ENCODE peak calls at places on chromosomes 13 and 19, in seven cellular contexts. X, L, T, E, Y, V and Z are unnamed samples.

GRCh38 chr19:38512277-38512676 is 78.8 kb downstream of the RYR1 start:
- DNase-seq in X (no peak), L (no peak), T (no peak), E (no peak), Y (no peak), V (no peak), Z (no peak)

GRCh38 chr13:82330499-82330898 is 1551.8 kb downstream of the SLITRK1 start:
- DNase-seq in X (peak; percentile 21), L (no peak), T (no peak), E (no peak), Y (no peak), V (no peak), Z (no peak)

GRCh38 chr13:19185086-19185864 is 3.7 kb upstream of the TUBA3C start:
- DNase-seq in X (peak; percentile 57), L (no peak), T (no peak), E (no peak), Y (no peak), V (no peak), Z (no peak)

GRCh38 chr13:44755872-44756271 is 179.7 kb upstream of the TSC22D1 start:
- DNase-seq in X (no peak), L (no peak), T (no peak), E (no peak), Y (no peak), V (no peak), Z (no peak)

GRCh38 chr19:6464070-6464873 is at the start of gene CRB3:
- DNase-seq in X (peak; percentile 37), L (peak; percentile 99), T (no peak), E (no peak), Y (no peak), V (peak; percentile 80), Z (no peak)

GRCh38 chr19:50628551-50628950 is 11.1 kb downstream of the SYT3 start:
- DNase-seq in X (no peak), L (no peak), T (no peak), E (no peak), Y (no peak), V (no peak), Z (no peak)

GRCh38 chr19:39810424-39810823 is 23.5 kb downstream of the DYRK1B start:
- DNase-seq in X (no peak), L (no peak), T (no peak), E (no peak), Y (no peak), V (no peak), Z (no peak)

GRCh38 chr19:10471909-10472308 is 31.2 kb downstream of the KEAP1 start:
- DNase-seq in X (no peak), L (no peak), T (no peak), E (no peak), Y (no peak), V (no peak), Z (no peak)

GRCh38 chr19:45059258-45059965 is 16.9 kb downstream of the ZNF296 start:
- DNase-seq in X (peak; percentile 90), L (peak; percentile 94), T (peak; percentile 55), E (no peak), Y (peak; percentile 51), V (peak; percentile 62), Z (no peak)

GRCh38 chr19:1944088-1944915 is 3.3 kb downstream of the CSNK1G2 start:
- DNase-seq in X (no peak), L (peak; percentile 53), T (no peak), E (no peak), Y (no peak), V (no peak), Z (no peak)

GRCh38 chr13:80029170-80029569 is 311.8 kb downstream of the SPRY2 start:
- DNase-seq in X (no peak), L (peak; percentile 16), T (peak; percentile 9), E (no peak), Y (no peak), V (no peak), Z (no peak)

GRCh38 chr13:49022472-49023144 is 46.9 kb downstream of the FNDC3A start:
- DNase-seq in X (no peak), L (no peak), T (no peak), E (no peak), Y (no peak), V (no peak), Z (peak; percentile 13)

GRCh38 chr13:72599148-72599743 is 128.2 kb downstream of the MZT1 start:
- DNase-seq in X (no peak), L (no peak), T (no peak), E (no peak), Y (no peak), V (no peak), Z (no peak)

GRCh38 chr13:84279166-84279565 is 396.9 kb upstream of the SLITRK1 start:
- DNase-seq in X (no peak), L (no peak), T (no peak), E (no peak), Y (no peak), V (no peak), Z (peak; percentile 3)

GRCh38 chr19:56351208-56351607 is 36.6 kb upstream of the ZSCAN5A start:
- DNase-seq in X (no peak), L (no peak), T (no peak), E (no peak), Y (no peak), V (no peak), Z (no peak)

GRCh38 chr19:45591004-45591637 is 6.5 kb upstream of the OPA3 start:
- DNase-seq in X (peak; percentile 43), L (peak; percentile 79), T (no peak), E (no peak), Y (no peak), V (no peak), Z (no peak)

GRCh38 chr19:1138121-1138520 is 34.3 kb downstream of the GPX4 start:
- DNase-seq in X (no peak), L (no peak), T (no peak), E (no peak), Y (no peak), V (no peak), Z (no peak)

GRCh38 chr19:46073268-46073922 is 32.6 kb upstream of the IGFL4 start:
- DNase-seq in X (no peak), L (no peak), T (no peak), E (no peak), Y (no peak), V (no peak), Z (no peak)

GRCh38 chr19:3463039-3463958 is 17.0 kb downstream of the SMIM24 start:
- DNase-seq in X (no peak), L (no peak), T (no peak), E (no peak), Y (no peak), V (no peak), Z (no peak)

GRCh38 chr19:33219261-33219812 is 6.3 kb downstream of the SLC7A10 start:
- DNase-seq in X (peak; percentile 69), L (no peak), T (no peak), E (no peak), Y (no peak), V (no peak), Z (no peak)

GRCh38 chr19:44142014-44142523 is 715 bp downstream of the ZNF234 start:
- DNase-seq in X (no peak), L (peak; percentile 3), T (no peak), E (no peak), Y (no peak), V (no peak), Z (no peak)

DNA sequence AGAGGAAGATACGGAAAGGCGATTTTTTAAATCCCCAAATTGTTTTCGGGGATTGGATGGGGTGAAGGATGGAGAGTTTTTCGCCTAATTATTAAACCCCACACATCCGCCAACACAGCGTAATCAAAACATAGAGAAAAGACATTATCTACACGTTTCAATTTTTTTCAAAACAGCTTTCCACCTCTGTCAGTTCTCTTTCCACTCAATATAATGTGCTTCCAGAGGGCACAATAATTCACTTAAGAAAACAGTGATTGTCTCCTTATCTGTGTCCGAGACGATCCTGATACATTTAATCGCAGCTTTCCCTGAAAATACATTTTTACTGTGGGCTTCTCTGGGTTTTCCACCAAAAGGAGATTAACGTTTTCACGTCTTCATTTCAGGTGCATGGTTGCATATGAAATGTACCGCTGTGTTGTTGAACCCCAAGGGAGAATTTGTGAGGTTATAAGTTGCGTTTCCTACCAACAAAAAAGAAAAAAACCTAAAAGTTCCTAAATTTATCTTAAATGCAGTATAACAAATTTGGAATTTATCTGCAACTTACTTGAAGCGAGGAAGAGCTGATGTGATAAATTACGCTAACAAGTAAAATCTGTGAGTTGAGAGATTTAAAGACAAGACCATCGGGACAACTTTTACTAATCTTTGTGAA is 625 bp upstream of the OBI1 start:
- DNase-seq in X (no peak), L (no peak), T (no peak), E (no peak), Y (no peak), V (no peak), Z (no peak)
- H3K4me3 ChIP-seq in X (peak overlapping the region; percentile 78), L (peak overlapping the region; percentile 85), T (peak overlapping the region; percentile 93), E (peak overlapping the region; percentile 90), Y (peak overlapping the region; percentile 70), V (peak overlapping the region; percentile 86), Z (peak overlapping the region; percentile 58)

GRCh38 chr13:110444226-110444653 is 117.3 kb downstream of the RAB20 start:
- DNase-seq in X (no peak), L (peak; percentile 42), T (no peak), E (no peak), Y (no peak), V (peak; percentile 8), Z (no peak)
- TF ChIP-seq CTCF in X (no peak), L (no peak), T (peak; percentile 26), E (no peak), Y (no peak), V (peak; percentile 51), Z (peak; percentile 39)

DNA sequence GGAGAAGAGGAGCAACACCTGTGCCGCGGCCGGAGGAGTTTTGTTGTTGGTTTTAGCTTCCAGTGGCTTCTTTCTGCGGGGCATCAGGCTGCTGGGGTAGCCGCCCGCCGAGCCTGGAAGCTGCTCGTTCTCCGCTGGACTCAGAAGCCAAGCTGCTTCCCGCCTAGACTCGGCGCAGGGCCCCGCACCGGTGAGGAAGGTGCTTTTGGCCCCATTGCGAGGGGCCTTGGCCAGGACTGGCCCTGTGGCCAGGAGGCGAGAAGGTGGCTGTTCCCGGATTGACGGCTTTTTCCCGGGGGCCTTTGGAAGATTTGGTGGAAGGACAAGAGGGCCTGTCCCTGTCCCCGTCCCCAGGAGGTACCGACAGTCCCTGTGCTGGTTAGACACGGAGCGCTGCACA is 28.8 kb downstream of the CERS1 start:
- DNase-seq in X (no peak), L (no peak), T (no peak), E (no peak), Y (no peak), V (no peak), Z (no peak)
- H3K36me3 ChIP-seq in X (no peaks in the 10 kb centered on the region), L (peaks cover 18% of the 10 kb centered on the region), T (peaks cover 51% of the 10 kb centered on the region), E (peaks cover 56% of the 10 kb centered on the region), Y (peaks cover 75% of the 10 kb centered on the region), V (peaks cover 47% of the 10 kb centered on the region), Z (peaks cover 39% of the 10 kb centered on the region)

GRCh38 chr19:11942008-11942842 is 17.3 kb downstream of the ZNF700 start:
- DNase-seq in X (no peak), L (no peak), T (no peak), E (no peak), Y (no peak), V (no peak), Z (no peak)
- H3K4me3 ChIP-seq in X (no peak overlapping the region), L (no peak overlapping the region), T (no peak overlapping the region), E (no peak overlapping the region), Y (no peak overlapping the region), V (no peak overlapping the region), Z (no peak overlapping the region)

GRCh38 chr13:26497991-26498423 is 59.5 kb upstream of the WASF3 start:
- DNase-seq in X (no peak), L (no peak), T (no peak), E (no peak), Y (no peak), V (no peak), Z (peak; percentile 62)
- TF ChIP-seq CTCF in X (no peak), L (no peak), T (no peak), E (no peak), Y (no peak), V (no peak), Z (no peak)